ENCODE peak calls at places on chromosomes 5 and 9, in four cellular contexts. E is aorta, V is body of pancreas, H is psoas muscle. M is an unnamed sample.

GRCh38 chr9:107020040-107020530 is 157.1 kb downstream of the ZNF462 start:
- DNase-seq in H (no peak), E (peak; percentile 42), V (no peak), M (no peak)

GRCh38 chr5:55731848-55732247 is 6.0 kb upstream of the DDX4 start:
- DNase-seq in V (peak; percentile 36), E (no peak), H (no peak), M (no peak)

GRCh38 chr9:107734231-107735014 is 244.9 kb upstream of the KLF4 start:
- DNase-seq in V (no peak), H (peak; percentile 66), E (peak; percentile 59), M (peak; percentile 21)

GRCh38 chr5:31730139-31730538 is 91.2 kb downstream of the PDZD2 start:
- DNase-seq in H (no peak), V (no peak), E (no peak), M (no peak)

GRCh38 chr5:93236807-93237421 is 344.1 kb downstream of the NR2F1-AS1 start:
- DNase-seq in H (no peak), V (no peak), E (no peak), M (no peak)

GRCh38 chr5:140926211-140926902 is at the start of gene PCDHAC1:
- DNase-seq in V (peak; percentile 92), E (peak; percentile 78), H (peak; percentile 80), M (peak; percentile 73)

GRCh38 chr5:41503860-41504259 is 6.5 kb downstream of the PLCXD3 start:
- DNase-seq in V (no peak), E (no peak), H (no peak), M (no peak)

GRCh38 chr5:134794136-134794535 is 35.6 kb downstream of the DDX46 start:
- DNase-seq in H (no peak), V (no peak), E (no peak), M (no peak)

GRCh38 chr5:77847814-77848290 is 71.7 kb upstream of the TBCA start:
- DNase-seq in E (no peak), H (no peak), V (no peak), M (no peak)

GRCh38 chr9:9337129-9337528 is 1275.7 kb downstream of the PTPRD start:
- DNase-seq in E (no peak), H (no peak), V (no peak), M (no peak)

GRCh38 chr5:95818181-95819147 is 4.1 kb downstream of the GLRX start:
- DNase-seq in H (peak; percentile 58), E (peak; percentile 59), V (no peak), M (no peak)

GRCh38 chr9:4119778-4120554 is 179.9 kb downstream of the GLIS3 start:
- DNase-seq in H (no peak), V (no peak), E (no peak), M (no peak)

GRCh38 chr9:115883467-115884329 is 269.9 kb upstream of the PAPPA start:
- DNase-seq in H (no peak), V (peak; percentile 47), E (no peak), M (peak; percentile 13)

GRCh38 chr5:56840597-56840996 is 25.2 kb downstream of the MAP3K1 start:
- DNase-seq in H (no peak), E (no peak), V (no peak), M (no peak)

GRCh38 chr9:128986671-128987070 is 39.2 kb downstream of the NUP188 start:
- DNase-seq in H (no peak), E (no peak), V (no peak), M (no peak)

GRCh38 chr5:66306105-66306843 is 162.2 kb downstream of the SREK1 start:
- DNase-seq in H (no peak), V (peak; percentile 63), E (no peak), M (peak; percentile 46)

GRCh38 chr5:1515311-1515920 is 8.3 kb downstream of the LPCAT1 start:
- DNase-seq in V (peak; percentile 5), E (peak; percentile 41), H (peak; percentile 40), M (no peak)
- H3K36me3 ChIP-seq in V (no peaks in the 10 kb centered on the region), E (no peaks in the 10 kb centered on the region), H (no peaks in the 10 kb centered on the region), M (no peaks in the 10 kb centered on the region)

DNA sequence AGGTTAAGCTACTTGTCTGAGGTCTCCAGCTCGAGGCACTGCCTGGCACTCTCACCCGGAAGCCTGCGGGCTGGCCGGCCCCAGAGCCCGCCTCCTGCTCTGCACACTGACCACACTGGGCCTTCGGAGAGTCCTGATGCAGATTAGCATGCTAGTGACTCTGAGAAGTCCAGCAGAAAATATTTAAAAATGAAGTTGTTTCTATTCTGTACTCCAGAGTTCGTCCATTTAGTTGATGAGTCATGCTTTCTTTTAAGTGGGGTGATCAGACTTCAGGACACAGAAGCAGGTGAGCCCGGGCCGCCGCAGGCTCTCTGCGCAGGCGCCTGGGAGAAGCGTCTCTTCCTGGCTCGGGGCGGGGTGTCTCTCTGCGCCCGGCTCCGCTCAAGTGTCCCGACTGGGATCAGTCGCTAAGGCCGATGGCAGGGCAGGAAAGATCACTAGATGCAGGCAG is 32.5 kb downstream of the FAM240B start:
- DNase-seq in E (peak; percentile 56), H (no peak), V (peak; percentile 82), M (peak; percentile 68)
- H3K27ac ChIP-seq in E (no peak overlapping the region), H (no peak overlapping the region), V (peak overlapping the region; percentile 57), M (no peak overlapping the region)

DNA sequence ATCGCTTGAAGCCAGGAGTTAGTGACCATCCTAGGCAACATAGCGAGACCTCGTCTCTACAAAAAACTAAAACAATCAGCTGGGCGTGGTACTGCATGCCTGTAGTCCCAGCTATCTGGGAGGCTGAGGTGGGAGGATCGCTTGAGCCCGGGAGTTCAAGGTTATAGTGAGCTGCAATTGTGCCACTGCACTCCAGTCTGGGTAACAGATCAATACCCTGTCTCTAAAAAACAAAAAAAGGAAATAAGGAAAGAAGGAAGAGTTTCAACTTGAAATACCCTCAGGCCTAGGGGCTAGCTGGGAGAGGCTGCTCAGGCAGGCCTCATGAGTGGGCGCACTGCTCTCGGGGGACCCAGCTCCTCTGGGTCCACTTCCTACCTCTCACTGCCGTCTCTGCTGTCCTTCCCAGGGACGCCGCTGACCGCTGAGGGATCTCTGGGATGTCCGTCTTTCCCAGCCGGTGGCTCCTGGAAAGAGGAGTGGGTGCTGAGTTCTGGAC is 56.4 kb downstream of the PRRT1B start:
- DNase-seq in H (no peak), E (no peak), V (no peak), M (no peak)
- H3K36me3 ChIP-seq in H (peaks cover 11% of the 10 kb centered on the region), E (peaks cover 6% of the 10 kb centered on the region), V (peaks cover 14% of the 10 kb centered on the region), M (peaks cover 50% of the 10 kb centered on the region)

GRCh38 chr5:169785731-169786130 is 148.7 kb downstream of the DOCK2 start:
- DNase-seq in E (no peak), H (no peak), V (no peak), M (no peak)
- H3K27ac ChIP-seq in E (no peak overlapping the region), H (no peak overlapping the region), V (no peak overlapping the region), M (no peak overlapping the region)

M was measured in heart right ventricle.